ENCODE peak calls at places on chromosomes 7 and 10, in five cellular contexts. One of them, this sample, is unnamed. For H3K4me1 and H3K9me2, the result is how much of the 10 kb centered on the place peaks cover.

GRCh38 chr7:128415217-128415785 is 5.5 kb upstream of the IMPDH1 start:
- DNase-seq in GM23248: no peak
- DNase-seq in hepatocyte: no peak
- DNase-seq in PC-9: no peak
- DNase-seq in HCT116: no peak
- DNase-seq in this sample: no peak

GRCh38 chr10:17649836-17650235 is 5.9 kb downstream of the STAM start:
- DNase-seq in PC-9: no peak
- DNase-seq in HCT116: no peak
- DNase-seq in GM23248: peak
- DNase-seq in hepatocyte: no peak
- DNase-seq in this sample: no peak

GRCh38 chr10:125482108-125482507 is 200.9 kb downstream of the TEX36 start:
- DNase-seq in hepatocyte: no peak
- DNase-seq in HCT116: no peak
- DNase-seq in PC-9: peak
- DNase-seq in GM23248: no peak
- DNase-seq in this sample: no peak

GRCh38 chr10:16724509-16724908 is 92.7 kb downstream of the RSU1 start:
- DNase-seq in PC-9: no peak
- DNase-seq in HCT116: no peak
- DNase-seq in GM23248: no peak
- DNase-seq in hepatocyte: no peak
- DNase-seq in this sample: no peak

GRCh38 chr7:155709453-155709852 is 65.0 kb downstream of the RBM33 start:
- DNase-seq in HCT116: no peak
- DNase-seq in hepatocyte: no peak
- DNase-seq in PC-9: no peak
- DNase-seq in GM23248: no peak
- DNase-seq in this sample: no peak

GRCh38 chr10:127720903-127721302 is 16.1 kb upstream of the FOXI2 start:
- DNase-seq in hepatocyte: no peak
- DNase-seq in GM23248: no peak
- DNase-seq in HCT116: no peak
- DNase-seq in PC-9: no peak
- DNase-seq in this sample: no peak

GRCh38 chr10:1292611-1293021 is 236.4 kb downstream of the WDR37 start:
- DNase-seq in GM23248: no peak
- DNase-seq in PC-9: no peak
- DNase-seq in hepatocyte: no peak
- DNase-seq in HCT116: no peak
- DNase-seq in this sample: no peak

GRCh38 chr10:50992972-50993766 is 81.1 kb upstream of the PRKG1 start:
- DNase-seq in HCT116: no peak
- DNase-seq in GM23248: peak
- DNase-seq in hepatocyte: peak
- DNase-seq in PC-9: no peak
- DNase-seq in this sample: peak

GRCh38 chr10:118213456-118213855 is 128.7 kb downstream of the FAM204A start:
- DNase-seq in HCT116: no peak
- DNase-seq in PC-9: no peak
- DNase-seq in GM23248: no peak
- DNase-seq in hepatocyte: no peak
- DNase-seq in this sample: no peak

GRCh38 chr7:2116086-2116810 is 116.5 kb downstream of the MAD1L1 start:
- DNase-seq in hepatocyte: no peak
- DNase-seq in GM23248: peak
- DNase-seq in HCT116: peak
- DNase-seq in PC-9: no peak
- DNase-seq in this sample: peak

GRCh38 chr7:2115739-2116065 is 117.0 kb downstream of the MAD1L1 start:
- DNase-seq in PC-9: no peak
- DNase-seq in hepatocyte: no peak
- DNase-seq in GM23248: no peak
- DNase-seq in HCT116: no peak
- DNase-seq in this sample: no peak

GRCh38 chr7:2112261-2113203 is 120.2 kb downstream of the MAD1L1 start:
- DNase-seq in HCT116: no peak
- DNase-seq in GM23248: no peak
- DNase-seq in PC-9: no peak
- DNase-seq in hepatocyte: no peak
- DNase-seq in this sample: no peak

GRCh38 chr7:2114926-2115738 is 117.6 kb downstream of the MAD1L1 start:
- DNase-seq in hepatocyte: no peak
- DNase-seq in HCT116: no peak
- DNase-seq in PC-9: no peak
- DNase-seq in GM23248: no peak
- DNase-seq in this sample: no peak

DNA sequence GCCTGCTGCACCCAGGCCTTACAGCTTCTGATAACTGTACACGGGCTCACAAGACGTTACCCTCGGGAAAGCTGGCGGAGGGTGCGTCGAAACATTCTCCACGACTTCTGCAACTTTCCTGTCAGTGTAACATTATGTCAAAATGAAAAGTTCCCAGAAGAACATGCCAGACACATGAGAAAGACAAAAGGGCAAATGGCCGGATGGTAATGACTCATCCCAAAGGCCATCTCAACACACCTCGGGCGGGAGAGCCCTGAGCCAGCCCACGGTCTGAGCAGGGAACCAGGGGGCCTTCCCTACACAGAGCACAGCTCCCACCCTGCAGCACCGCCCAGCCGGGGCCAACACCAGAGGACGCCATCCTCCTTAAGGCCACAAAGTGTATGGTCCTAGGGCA is 118.7 kb downstream of the MAD1L1 start:
- DNase-seq in GM23248: peak
- DNase-seq in PC-9: no peak
- DNase-seq in hepatocyte: no peak
- DNase-seq in HCT116: peak
- DNase-seq in this sample: peak
- H3K4me1 ChIP-seq in GM23248: under half
- H3K4me1 ChIP-seq in PC-9: under half
- H3K4me1 ChIP-seq in hepatocyte: under half
- H3K4me1 ChIP-seq in HCT116: half or more
- H3K4me1 ChIP-seq in this sample: half or more

DNA sequence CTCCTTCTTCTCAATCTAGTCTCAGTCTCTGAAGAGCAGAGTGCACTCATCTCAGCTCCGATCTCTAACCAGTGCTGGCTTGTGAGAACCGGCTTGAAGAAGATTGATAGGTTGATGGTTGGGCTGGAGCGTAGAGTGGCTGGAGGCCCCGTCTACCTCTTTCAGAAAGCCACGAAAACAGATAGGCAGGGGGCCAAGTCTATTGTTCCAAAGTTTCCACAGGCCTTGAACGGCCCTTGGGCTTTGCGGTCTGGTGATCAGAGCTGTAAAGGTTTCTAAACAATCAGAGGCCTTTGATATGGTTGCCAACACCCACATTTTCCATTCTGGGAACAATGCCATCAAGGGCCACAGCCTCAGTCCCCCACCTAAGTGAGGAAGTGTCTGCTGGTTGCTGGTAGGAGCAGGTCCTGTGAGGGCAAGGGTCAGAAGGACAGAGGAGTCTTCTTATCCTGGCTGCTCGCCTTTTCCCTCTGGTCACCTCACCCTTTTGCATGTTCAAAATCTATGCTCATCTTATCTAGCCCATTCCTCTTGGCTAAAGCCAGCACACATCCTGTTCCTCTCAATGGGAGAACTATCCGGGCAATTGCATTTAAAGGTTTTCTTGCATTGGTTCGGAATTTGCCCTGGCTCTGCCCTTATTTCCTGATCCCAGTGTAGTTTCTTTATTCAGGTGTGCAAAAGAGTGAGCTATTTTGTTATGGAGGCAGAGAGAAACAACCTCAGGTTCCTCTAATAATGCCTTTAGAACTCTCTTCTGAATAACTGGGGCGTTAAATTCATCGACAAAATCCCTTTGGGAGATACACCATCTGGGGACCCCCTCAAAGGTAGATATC is 70.3 kb upstream of the KMT2E start:
- DNase-seq in HCT116: peak
- DNase-seq in hepatocyte: peak
- DNase-seq in GM23248: no peak
- DNase-seq in PC-9: peak
- DNase-seq in this sample: no peak
- H3K4me2 ChIP-seq in HCT116: peak
- H3K4me2 ChIP-seq in hepatocyte: no peak
- H3K4me2 ChIP-seq in GM23248: no peak
- H3K4me2 ChIP-seq in PC-9: no peak
- H3K4me2 ChIP-seq in this sample: no peak

GRCh38 chr7:108486291-108486966 is 30.2 kb upstream of the NRCAM start:
- DNase-seq in GM23248: peak
- DNase-seq in hepatocyte: no peak
- DNase-seq in HCT116: no peak
- DNase-seq in PC-9: no peak
- DNase-seq in this sample: no peak

GRCh38 chr7:108492742-108493141 is 33.2 kb downstream of the PNPLA8 start:
- DNase-seq in PC-9: no peak
- DNase-seq in HCT116: no peak
- DNase-seq in hepatocyte: no peak
- DNase-seq in GM23248: no peak
- DNase-seq in this sample: peak

GRCh38 chr7:108484137-108484536 is 27.9 kb upstream of the NRCAM start:
- DNase-seq in hepatocyte: no peak
- DNase-seq in GM23248: no peak
- DNase-seq in HCT116: no peak
- DNase-seq in PC-9: no peak
- DNase-seq in this sample: no peak

DNA sequence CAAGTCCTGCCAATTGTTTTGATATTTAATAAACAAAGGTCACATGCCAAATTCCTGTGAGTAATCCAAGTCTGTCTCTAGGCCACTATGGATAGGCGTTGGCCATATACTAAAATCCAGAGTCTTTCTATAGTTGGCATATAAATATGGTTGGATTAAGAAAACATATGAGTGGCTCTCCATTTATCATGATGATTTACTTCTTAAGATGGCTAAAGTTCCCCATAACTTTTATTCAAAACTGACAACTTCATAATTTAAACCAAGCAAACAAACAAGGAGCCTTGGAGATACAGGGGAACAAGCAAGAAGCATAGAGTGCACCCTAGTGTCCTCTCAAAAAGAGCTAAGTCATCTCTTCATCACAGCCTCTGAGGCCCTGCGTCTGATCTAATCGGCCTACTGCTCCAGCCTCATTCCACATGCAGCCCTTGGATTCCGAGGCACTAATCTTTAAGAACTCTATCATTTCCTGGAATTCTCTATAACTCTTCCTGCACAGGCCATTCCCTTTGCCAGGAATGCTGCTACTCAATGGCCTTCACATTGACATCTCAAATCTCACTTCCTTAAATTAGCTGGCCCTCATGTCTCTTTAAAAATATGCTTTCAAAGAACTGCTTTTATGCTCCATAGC is 32.8 kb upstream of the NRCAM start:
- DNase-seq in PC-9: no peak
- DNase-seq in GM23248: no peak
- DNase-seq in hepatocyte: no peak
- DNase-seq in HCT116: no peak
- DNase-seq in this sample: no peak
- H3K9me2 ChIP-seq in PC-9: under half
- H3K9me2 ChIP-seq in GM23248: under half
- H3K9me2 ChIP-seq in hepatocyte: under half
- H3K9me2 ChIP-seq in HCT116: under half
- H3K9me2 ChIP-seq in this sample: under half

DNA sequence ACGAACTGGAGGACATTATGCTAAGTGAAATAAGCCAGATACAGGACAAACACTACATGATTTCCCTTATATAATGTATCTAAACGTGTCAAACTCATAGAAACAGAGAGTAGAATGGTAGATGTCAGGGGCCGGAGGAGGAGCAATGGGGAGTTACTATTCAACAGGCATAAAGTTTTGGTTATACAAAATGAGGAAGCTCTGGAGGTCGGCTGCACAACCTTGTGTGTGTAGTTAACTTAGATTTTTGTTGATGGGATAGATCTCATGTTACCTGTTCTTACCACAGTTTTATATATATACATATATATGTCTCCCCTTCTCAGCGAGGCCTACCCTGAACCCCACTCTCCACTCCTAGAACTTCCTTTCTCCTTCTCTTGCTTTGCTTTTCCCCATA is 22.4 kb upstream of the TECTB start:
- DNase-seq in hepatocyte: no peak
- DNase-seq in PC-9: no peak
- DNase-seq in HCT116: no peak
- DNase-seq in GM23248: no peak
- DNase-seq in this sample: no peak
- H3K4me1 ChIP-seq in hepatocyte: under half
- H3K4me1 ChIP-seq in PC-9: under half
- H3K4me1 ChIP-seq in HCT116: under half
- H3K4me1 ChIP-seq in GM23248: under half
- H3K4me1 ChIP-seq in this sample: under half

GRCh38 chr7:149074116-149074885 is 16.2 kb downstream of the ZNF786 start:
- DNase-seq in HCT116: no peak
- DNase-seq in PC-9: no peak
- DNase-seq in hepatocyte: no peak
- DNase-seq in GM23248: no peak
- DNase-seq in this sample: no peak
- H3K4me2 ChIP-seq in HCT116: no peak
- H3K4me2 ChIP-seq in PC-9: no peak
- H3K4me2 ChIP-seq in hepatocyte: no peak
- H3K4me2 ChIP-seq in GM23248: no peak
- H3K4me2 ChIP-seq in this sample: no peak

GRCh38 chr10:8628351-8628750 is 573.9 kb downstream of the GATA3 start:
- DNase-seq in hepatocyte: no peak
- DNase-seq in GM23248: no peak
- DNase-seq in HCT116: no peak
- DNase-seq in PC-9: peak
- DNase-seq in this sample: peak
- H3K9me2 ChIP-seq in hepatocyte: under half
- H3K9me2 ChIP-seq in GM23248: under half
- H3K9me2 ChIP-seq in HCT116: under half
- H3K9me2 ChIP-seq in PC-9: under half
- H3K9me2 ChIP-seq in this sample: under half

This sample was measured in PC-3.